ENCODE peak calls at places on chromosomes 2 and 18, in seven cellular contexts. J is GM23248, X is neuronal stem cell, M is neural progenitor cell, G is mammary epithelial cell, T is A549, S is GM23338. K is an unnamed sample.

GRCh38 chr2:219739061-219739460 is 111.6 kb downstream of the SLC4A3 start:
- DNase-seq in J (no peak), X (no peak), M (no peak), G (no peak), T (no peak), S (no peak), K (peak)

GRCh38 chr2:56008661-56009411 is 85.3 kb upstream of the EFEMP1 start:
- DNase-seq in J (peak), X (peak), M (peak), G (peak), T (no peak), S (peak), K (peak)

GRCh38 chr2:216578325-216578724 is 54.9 kb upstream of the IGFBP2 start:
- DNase-seq in J (peak), X (no peak), M (no peak), G (no peak), T (no peak), S (no peak), K (peak)

GRCh38 chr2:224350703-224351102 is 51.2 kb downstream of the FAM124B start:
- DNase-seq in J (no peak), X (no peak), M (no peak), G (no peak), T (no peak), S (no peak), K (no peak)

GRCh38 chr18:44958450-44958849 is 277.8 kb downstream of the SETBP1 start:
- DNase-seq in J (peak), X (no peak), M (no peak), G (peak), T (no peak), S (no peak), K (no peak)

GRCh38 chr2:203886579-203887230 is 19.1 kb downstream of the CTLA4 start:
- DNase-seq in J (no peak), X (no peak), M (no peak), G (no peak), T (no peak), S (no peak), K (no peak)

GRCh38 chr18:23282437-23282781 is 147.1 kb downstream of the CABLES1 start:
- DNase-seq in J (no peak), X (no peak), M (no peak), G (no peak), T (no peak), S (no peak), K (no peak)

GRCh38 chr2:27809761-27810241 is 38.3 kb downstream of the MRPL33 start:
- DNase-seq in J (peak), X (no peak), M (no peak), G (peak), T (peak), S (no peak), K (peak)

GRCh38 chr2:226220511-226220910 is 579.1 kb downstream of the IRS1 start:
- DNase-seq in J (no peak), X (no peak), M (no peak), G (no peak), T (no peak), S (no peak), K (peak)

GRCh38 chr18:74436158-74436755 is 20.9 kb downstream of the DIPK1C start:
- DNase-seq in J (no peak), X (no peak), M (no peak), G (no peak), T (no peak), S (peak), K (no peak)

GRCh38 chr2:194103941-194104655 is 1552.9 kb upstream of the SLC39A10 start:
- DNase-seq in J (no peak), X (no peak), M (no peak), G (no peak), T (no peak), S (no peak), K (no peak)

GRCh38 chr2:150789376-150789905 is 302.0 kb upstream of the RND3 start:
- DNase-seq in J (no peak), X (no peak), M (no peak), G (no peak), T (no peak), S (no peak), K (no peak)

GRCh38 chr2:172114579-172114978 is 11.9 kb upstream of the DLX2 start:
- DNase-seq in J (no peak), X (no peak), M (no peak), G (no peak), T (no peak), S (no peak), K (no peak)

GRCh38 chr2:187504312-187504921 is 49.8 kb downstream of the TFPI start:
- DNase-seq in J (no peak), X (no peak), M (no peak), G (no peak), T (no peak), S (no peak), K (no peak)
- H3K4me2 ChIP-seq in J (no peak), X (no peak), M (peak), G (no peak), T (peak), S (no peak), K (peak)

GRCh38 chr18:12393998-12394397 is 13.7 kb upstream of the PRELID3A start:
- DNase-seq in J (peak), X (no peak), M (no peak), G (no peak), T (no peak), S (no peak), K (no peak)
- H3K4me2 ChIP-seq in J (no peak), X (no peak), M (no peak), G (no peak), T (peak), S (no peak), K (no peak)

GRCh38 chr2:169301596-169302330 is 60.6 kb downstream of the LRP2 start:
- DNase-seq in J (no peak), X (peak), M (peak), G (no peak), T (no peak), S (peak), K (no peak)
- H3K4me2 ChIP-seq in J (no peak), X (no peak), M (peak), G (no peak), T (no peak), S (no peak), K (no peak)

GRCh38 chr2:187302619-187303018 is 145.4 kb downstream of the CALCRL start:
- DNase-seq in J (peak), X (no peak), M (no peak), G (peak), T (no peak), S (no peak), K (peak)
- H3K4me2 ChIP-seq in J (peak), X (no peak), M (no peak), G (no peak), T (no peak), S (peak), K (no peak)

GRCh38 chr18:9096013-9096383 is 6.5 kb upstream of the NDUFV2 start:
- DNase-seq in J (no peak), X (no peak), M (no peak), G (no peak), T (no peak), S (no peak), K (no peak)
- H3K4me2 ChIP-seq in J (no peak), X (no peak), M (no peak), G (no peak), T (peak), S (peak), K (no peak)